ENCODE peak calls at places on chromosome 20, in five cellular contexts. One of them, this sample, is unnamed.

GRCh38 chr20:59665656-59666555 is 61.6 kb downstream of the PHACTR3 start:
- DNase-seq in K562: no peak
- DNase-seq in GM12878: no peak
- DNase-seq in HepG2: no peak
- DNase-seq in IMR-90: no peak
- DNase-seq in this sample: no peak

GRCh38 chr20:40637176-40637575 is 51.9 kb downstream of the MAFB start:
- DNase-seq in HepG2: no peak
- DNase-seq in IMR-90: no peak
- DNase-seq in K562: no peak
- DNase-seq in GM12878: no peak
- DNase-seq in this sample: no peak

GRCh38 chr20:45685896-45686295 is 15.9 kb upstream of the WFDC11 start:
- DNase-seq in HepG2: no peak
- DNase-seq in IMR-90: no peak
- DNase-seq in K562: no peak
- DNase-seq in GM12878: no peak
- DNase-seq in this sample: peak; percentile 25

GRCh38 chr20:41177636-41178035 is 40.3 kb downstream of the PLCG1 start:
- DNase-seq in HepG2: no peak
- DNase-seq in GM12878: no peak
- DNase-seq in K562: no peak
- DNase-seq in IMR-90: peak; percentile 87
- DNase-seq in this sample: peak; percentile 21

GRCh38 chr20:48453477-48454093 is 374.2 kb downstream of the PREX1 start:
- DNase-seq in HepG2: no peak
- DNase-seq in K562: no peak
- DNase-seq in IMR-90: no peak
- DNase-seq in GM12878: no peak
- DNase-seq in this sample: no peak

GRCh38 chr20:39451386-39451785 is 489.2 kb downstream of the DHX35 start:
- DNase-seq in IMR-90: no peak
- DNase-seq in K562: no peak
- DNase-seq in GM12878: no peak
- DNase-seq in HepG2: no peak
- DNase-seq in this sample: no peak

GRCh38 chr20:56440346-56441007 is 27.9 kb upstream of the RTF2 start:
- DNase-seq in IMR-90: no peak
- DNase-seq in K562: no peak
- DNase-seq in HepG2: no peak
- DNase-seq in GM12878: peak; percentile 58
- DNase-seq in this sample: no peak

GRCh38 chr20:2745060-2745910 is 52.7 kb downstream of the EBF4 start:
- DNase-seq in K562: no peak
- DNase-seq in HepG2: no peak
- DNase-seq in IMR-90: no peak
- DNase-seq in GM12878: no peak
- DNase-seq in this sample: no peak

GRCh38 chr20:43893930-43894329 is 20.7 kb upstream of the TOX2 start:
- DNase-seq in K562: no peak
- DNase-seq in GM12878: no peak
- DNase-seq in HepG2: no peak
- DNase-seq in IMR-90: peak; percentile 24
- DNase-seq in this sample: no peak

GRCh38 chr20:6525447-6526303 is 241.8 kb upstream of the BMP2 start:
- DNase-seq in K562: no peak
- DNase-seq in GM12878: no peak
- DNase-seq in IMR-90: peak; percentile 54
- DNase-seq in HepG2: no peak
- DNase-seq in this sample: no peak

GRCh38 chr20:36629719-36630340 is 16.2 kb downstream of the SLA2 start:
- DNase-seq in GM12878: no peak
- DNase-seq in HepG2: no peak
- DNase-seq in IMR-90: no peak
- DNase-seq in K562: no peak
- DNase-seq in this sample: no peak

GRCh38 chr20:59802471-59803221 is 130.8 kb downstream of the SYCP2 start:
- DNase-seq in HepG2: no peak
- DNase-seq in GM12878: no peak
- DNase-seq in IMR-90: no peak
- DNase-seq in K562: no peak
- DNase-seq in this sample: no peak

GRCh38 chr20:14553774-14554524 is 216.5 kb upstream of the FLRT3 start:
- DNase-seq in HepG2: no peak
- DNase-seq in IMR-90: peak; percentile 34
- DNase-seq in GM12878: no peak
- DNase-seq in K562: no peak
- DNase-seq in this sample: peak; percentile 5

GRCh38 chr20:3045042-3045815 is 623 bp upstream of the MRPS26 start:
- DNase-seq in K562: peak; percentile 16
- DNase-seq in IMR-90: peak; percentile 86
- DNase-seq in HepG2: no peak
- DNase-seq in GM12878: no peak
- DNase-seq in this sample: no peak

GRCh38 chr20:20038586-20038985 is 13.7 kb downstream of the CRNKL1 start:
- DNase-seq in IMR-90: no peak
- DNase-seq in GM12878: no peak
- DNase-seq in K562: no peak
- DNase-seq in HepG2: no peak
- DNase-seq in this sample: no peak

GRCh38 chr20:61757678-61758555 is 307.8 kb downstream of the TAF4 start:
- DNase-seq in IMR-90: peak; percentile 65
- DNase-seq in K562: no peak
- DNase-seq in GM12878: no peak
- DNase-seq in HepG2: no peak
- DNase-seq in this sample: no peak

GRCh38 chr20:6519556-6519955 is 247.9 kb upstream of the BMP2 start:
- DNase-seq in IMR-90: peak; percentile 91
- DNase-seq in GM12878: no peak
- DNase-seq in K562: no peak
- DNase-seq in HepG2: no peak
- DNase-seq in this sample: no peak

GRCh38 chr20:11918280-11918952 is 723 bp downstream of the BTBD3 start:
- DNase-seq in IMR-90: no peak
- DNase-seq in K562: no peak
- DNase-seq in HepG2: no peak
- DNase-seq in GM12878: no peak
- DNase-seq in this sample: no peak

GRCh38 chr20:56842086-56842485 is 213.0 kb downstream of the TFAP2C start:
- DNase-seq in HepG2: no peak
- DNase-seq in K562: no peak
- DNase-seq in GM12878: no peak
- DNase-seq in IMR-90: no peak
- DNase-seq in this sample: no peak

GRCh38 chr20:37311710-37312355 is 22.4 kb downstream of the MANBAL start:
- DNase-seq in GM12878: no peak
- DNase-seq in HepG2: no peak
- DNase-seq in K562: no peak
- DNase-seq in IMR-90: peak; percentile 53
- DNase-seq in this sample: no peak

GRCh38 chr20:17026346-17026745 is 200.5 kb upstream of the PCSK2 start:
- DNase-seq in IMR-90: peak; percentile 43
- DNase-seq in GM12878: no peak
- DNase-seq in HepG2: no peak
- DNase-seq in K562: no peak
- DNase-seq in this sample: no peak

GRCh38 chr20:58898629-58899028 is 46.1 kb downstream of the GNAS start:
- DNase-seq in K562: no peak
- DNase-seq in HepG2: no peak
- DNase-seq in GM12878: no peak
- DNase-seq in IMR-90: no peak
- DNase-seq in this sample: no peak

GRCh38 chr20:49657118-49657901 is 56.4 kb downstream of the B4GALT5 start:
- DNase-seq in GM12878: no peak
- DNase-seq in HepG2: no peak
- DNase-seq in K562: no peak
- DNase-seq in IMR-90: peak; percentile 84
- DNase-seq in this sample: no peak

GRCh38 chr20:48338717-48339116 is 489.1 kb downstream of the PREX1 start:
- DNase-seq in K562: no peak
- DNase-seq in IMR-90: peak; percentile 73
- DNase-seq in HepG2: no peak
- DNase-seq in GM12878: no peak
- DNase-seq in this sample: no peak

GRCh38 chr20:58497076-58497665 is 18.0 kb downstream of the APCDD1L start:
- DNase-seq in IMR-90: no peak
- DNase-seq in HepG2: no peak
- DNase-seq in GM12878: no peak
- DNase-seq in K562: no peak
- DNase-seq in this sample: no peak

GRCh38 chr20:43379239-43379917 is 78.3 kb upstream of the SRSF6 start:
- DNase-seq in K562: no peak
- DNase-seq in GM12878: no peak
- DNase-seq in IMR-90: peak; percentile 96
- DNase-seq in HepG2: peak; percentile 27
- DNase-seq in this sample: peak; percentile 36

GRCh38 chr20:48405909-48406308 is 421.9 kb downstream of the PREX1 start:
- DNase-seq in K562: peak; percentile 18
- DNase-seq in HepG2: peak; percentile 56
- DNase-seq in GM12878: no peak
- DNase-seq in IMR-90: no peak
- DNase-seq in this sample: peak; percentile 14

GRCh38 chr20:15931897-15932296 is 641.4 kb downstream of the KIF16B start:
- DNase-seq in K562: no peak
- DNase-seq in GM12878: no peak
- DNase-seq in IMR-90: no peak
- DNase-seq in HepG2: no peak
- DNase-seq in this sample: no peak

GRCh38 chr20:19067986-19068385 is 144.5 kb upstream of the SLC24A3 start:
- DNase-seq in IMR-90: no peak
- DNase-seq in K562: no peak
- DNase-seq in HepG2: no peak
- DNase-seq in GM12878: no peak
- DNase-seq in this sample: no peak

GRCh38 chr20:36826556-36827244 is 49.2 kb upstream of the TLDC2 start:
- DNase-seq in HepG2: no peak
- DNase-seq in K562: no peak
- DNase-seq in GM12878: no peak
- DNase-seq in IMR-90: no peak
- DNase-seq in this sample: no peak

GRCh38 chr20:63829943-63830820 is 882 bp downstream of the ZBTB46 start:
- DNase-seq in GM12878: no peak
- DNase-seq in IMR-90: peak; percentile 36
- DNase-seq in K562: no peak
- DNase-seq in HepG2: no peak
- DNase-seq in this sample: no peak

GRCh38 chr20:6765469-6766058 is 1.9 kb upstream of the BMP2 start:
- DNase-seq in IMR-90: peak; percentile 61
- DNase-seq in HepG2: peak; percentile 77
- DNase-seq in GM12878: no peak
- DNase-seq in K562: peak; percentile 7
- DNase-seq in this sample: peak; percentile 71

GRCh38 chr20:62957136-62958117 is 4.9 kb downstream of the SLC17A9 start:
- DNase-seq in IMR-90: no peak
- DNase-seq in HepG2: no peak
- DNase-seq in GM12878: no peak
- DNase-seq in K562: no peak
- DNase-seq in this sample: no peak

GRCh38 chr20:58518387-58518786 is 3.2 kb upstream of the APCDD1L start:
- DNase-seq in GM12878: no peak
- DNase-seq in IMR-90: no peak
- DNase-seq in K562: no peak
- DNase-seq in HepG2: no peak
- DNase-seq in this sample: no peak

GRCh38 chr20:4233520-4233919 is 218.2 kb upstream of the RNF24 start:
- DNase-seq in HepG2: no peak
- DNase-seq in K562: peak; percentile 22
- DNase-seq in IMR-90: no peak
- DNase-seq in GM12878: no peak
- DNase-seq in this sample: no peak

GRCh38 chr20:47276251-47276650 is 80.2 kb downstream of the ZMYND8 start:
- DNase-seq in HepG2: no peak
- DNase-seq in GM12878: no peak
- DNase-seq in K562: no peak
- DNase-seq in IMR-90: no peak
- DNase-seq in this sample: no peak
- H3K4me1 ChIP-seq in HepG2: peaks cover 23% of the 10 kb centered on the region
- H3K4me1 ChIP-seq in GM12878: peaks cover 28% of the 10 kb centered on the region
- H3K4me1 ChIP-seq in K562: peaks cover 5% of the 10 kb centered on the region
- H3K4me1 ChIP-seq in IMR-90: peaks cover 26% of the 10 kb centered on the region
- H3K4me1 ChIP-seq in this sample: peaks cover 70% of the 10 kb centered on the region

GRCh38 chr20:9930142-9930541 is 91.3 kb upstream of the PAK5 start:
- DNase-seq in HepG2: no peak
- DNase-seq in K562: no peak
- DNase-seq in GM12878: no peak
- DNase-seq in IMR-90: no peak
- DNase-seq in this sample: no peak
- TF ChIP-seq BHLHE40 in HepG2: no peak
- TF ChIP-seq BHLHE40 in K562: no peak
- TF ChIP-seq BHLHE40 in GM12878: no peak
- TF ChIP-seq BHLHE40 in IMR-90: no peak
- TF ChIP-seq BHLHE40 in this sample: no peak

DNA sequence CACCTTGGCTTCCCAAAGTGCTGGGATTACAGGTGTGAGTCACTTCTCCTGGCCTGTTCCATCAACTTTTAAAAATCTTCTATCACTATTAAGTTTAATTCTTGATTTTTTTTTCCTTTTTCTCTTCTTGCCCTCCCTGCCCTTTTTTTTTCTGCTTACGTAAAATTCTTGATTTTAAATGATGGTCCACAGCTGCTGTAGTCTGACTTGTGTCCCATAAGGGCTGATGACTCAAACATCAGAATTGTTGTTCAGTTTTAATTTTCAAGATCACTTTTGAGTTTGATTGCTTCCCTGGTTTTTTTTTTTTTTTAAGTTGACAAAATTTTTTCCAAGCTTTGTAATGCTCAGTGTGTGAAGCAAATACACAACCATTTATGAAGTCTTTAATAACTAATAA is 61.9 kb downstream of the CBFA2T2 start:
- DNase-seq in IMR-90: peak; percentile 73
- DNase-seq in HepG2: no peak
- DNase-seq in K562: no peak
- DNase-seq in GM12878: no peak
- DNase-seq in this sample: no peak
- H3K27ac ChIP-seq in IMR-90: peak overlapping the region; percentile 47
- H3K27ac ChIP-seq in HepG2: no peak overlapping the region
- H3K27ac ChIP-seq in K562: no peak overlapping the region
- H3K27ac ChIP-seq in GM12878: no peak overlapping the region
- H3K27ac ChIP-seq in this sample: no peak overlapping the region

DNA sequence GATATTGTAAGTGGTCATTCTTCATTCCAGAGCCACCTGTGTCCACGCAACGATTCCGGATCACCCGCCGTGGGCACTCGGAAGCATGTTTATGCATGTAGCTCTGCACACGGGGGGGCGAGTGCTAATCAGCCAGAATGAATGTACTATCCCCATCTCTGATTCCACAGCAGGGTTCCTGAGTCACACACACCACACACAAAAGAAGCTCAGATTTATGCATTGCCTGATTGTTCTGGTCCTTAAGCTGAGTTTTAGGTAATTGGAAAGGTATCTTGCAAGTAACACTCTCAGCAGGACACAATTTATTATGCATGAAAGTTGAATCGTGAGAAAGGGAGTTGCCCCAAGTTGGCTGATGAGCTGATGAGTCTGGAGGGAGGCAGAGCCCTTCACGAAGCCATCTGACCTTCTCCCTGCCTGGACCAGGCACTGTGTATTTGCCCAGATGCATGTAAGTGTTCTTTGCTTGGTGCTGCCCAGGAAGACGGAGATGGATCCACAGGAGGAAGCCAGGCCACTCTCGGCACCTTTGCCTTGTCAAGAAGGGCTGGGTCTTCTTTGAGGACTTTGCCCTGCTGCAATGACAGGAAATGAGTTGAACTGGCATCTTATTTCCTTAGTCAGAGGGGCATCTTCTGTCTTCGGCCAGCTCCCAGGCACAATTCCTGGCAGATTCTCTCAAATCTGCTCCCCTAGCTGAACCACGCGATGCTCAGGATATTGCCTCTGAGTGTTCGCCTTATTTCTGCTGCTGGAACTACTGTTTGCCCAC is 141.1 kb downstream of the SYNDIG1 start:
- DNase-seq in K562: no peak
- DNase-seq in GM12878: no peak
- DNase-seq in IMR-90: no peak
- DNase-seq in HepG2: no peak
- DNase-seq in this sample: no peak
- H3K4me1 ChIP-seq in K562: no peaks in the 10 kb centered on the region
- H3K4me1 ChIP-seq in GM12878: peaks cover 16% of the 10 kb centered on the region
- H3K4me1 ChIP-seq in IMR-90: no peaks in the 10 kb centered on the region
- H3K4me1 ChIP-seq in HepG2: no peaks in the 10 kb centered on the region
- H3K4me1 ChIP-seq in this sample: peaks cover 5% of the 10 kb centered on the region

This sample was measured in A549.